ENCODE peak calls at places on chromosome 22, in nine cellular contexts. One of them, this sample, is unnamed.

GRCh38 chr22:29917052-29917902 is 34.3 kb downstream of the MTMR3 start:
- DNase-seq in A549: no peak
- DNase-seq in stimulated activated CD8-positive, alpha-beta memory T cell treated with anti-CD3 and anti-CD28 coated beads, Interleukin-7, amount 100 ng/mL, for 1 hour: no peak
- DNase-seq in GOT3: no peak
- DNase-seq in endodermal cell: no peak
- DNase-seq in NCI-H2227 treated with DMSO at 0.1 percent for 48 hours: no peak
- DNase-seq in T-cell: no peak
- DNase-seq in activated CD4-positive, CD25-positive, alpha-beta regulatory T cell treated with anti-CD3 and anti-CD28 coated beads, Interleukin-2, amount 50 U/mL, for 72 hours: no peak
- DNase-seq in NCI-H146: no peak
- DNase-seq in this sample: no peak

GRCh38 chr22:39522567-39523300 is 2.4 kb downstream of the ATF4 start:
- DNase-seq in stimulated activated CD8-positive, alpha-beta memory T cell treated with anti-CD3 and anti-CD28 coated beads, Interleukin-7, amount 100 ng/mL, for 1 hour: no peak
- DNase-seq in T-cell: no peak
- DNase-seq in endodermal cell: no peak
- DNase-seq in NCI-H146: peak
- DNase-seq in NCI-H2227 treated with DMSO at 0.1 percent for 48 hours: no peak
- DNase-seq in A549: peak
- DNase-seq in GOT3: no peak
- DNase-seq in activated CD4-positive, CD25-positive, alpha-beta regulatory T cell treated with anti-CD3 and anti-CD28 coated beads, Interleukin-2, amount 50 U/mL, for 72 hours: peak
- DNase-seq in this sample: no peak

GRCh38 chr22:22226448-22227187 is 18.0 kb upstream of the VPREB1 start:
- DNase-seq in activated CD4-positive, CD25-positive, alpha-beta regulatory T cell treated with anti-CD3 and anti-CD28 coated beads, Interleukin-2, amount 50 U/mL, for 72 hours: no peak
- DNase-seq in endodermal cell: peak
- DNase-seq in A549: no peak
- DNase-seq in T-cell: no peak
- DNase-seq in GOT3: no peak
- DNase-seq in stimulated activated CD8-positive, alpha-beta memory T cell treated with anti-CD3 and anti-CD28 coated beads, Interleukin-7, amount 100 ng/mL, for 1 hour: no peak
- DNase-seq in NCI-H146: no peak
- DNase-seq in NCI-H2227 treated with DMSO at 0.1 percent for 48 hours: no peak
- DNase-seq in this sample: no peak

GRCh38 chr22:23068832-23069385 is 1.4 kb upstream of the GNAZ start:
- DNase-seq in activated CD4-positive, CD25-positive, alpha-beta regulatory T cell treated with anti-CD3 and anti-CD28 coated beads, Interleukin-2, amount 50 U/mL, for 72 hours: peak
- DNase-seq in endodermal cell: peak
- DNase-seq in NCI-H2227 treated with DMSO at 0.1 percent for 48 hours: no peak
- DNase-seq in T-cell: no peak
- DNase-seq in A549: no peak
- DNase-seq in stimulated activated CD8-positive, alpha-beta memory T cell treated with anti-CD3 and anti-CD28 coated beads, Interleukin-7, amount 100 ng/mL, for 1 hour: no peak
- DNase-seq in GOT3: no peak
- DNase-seq in NCI-H146: no peak
- DNase-seq in this sample: no peak

GRCh38 chr22:46089426-46090041 is 60.8 kb upstream of the PPARA start:
- DNase-seq in NCI-H146: no peak
- DNase-seq in NCI-H2227 treated with DMSO at 0.1 percent for 48 hours: no peak
- DNase-seq in endodermal cell: no peak
- DNase-seq in T-cell: no peak
- DNase-seq in stimulated activated CD8-positive, alpha-beta memory T cell treated with anti-CD3 and anti-CD28 coated beads, Interleukin-7, amount 100 ng/mL, for 1 hour: no peak
- DNase-seq in A549: no peak
- DNase-seq in GOT3: no peak
- DNase-seq in activated CD4-positive, CD25-positive, alpha-beta regulatory T cell treated with anti-CD3 and anti-CD28 coated beads, Interleukin-2, amount 50 U/mL, for 72 hours: no peak
- DNase-seq in this sample: no peak

GRCh38 chr22:39313258-39314001 is 6.0 kb downstream of the RPL3 start:
- DNase-seq in T-cell: no peak
- DNase-seq in activated CD4-positive, CD25-positive, alpha-beta regulatory T cell treated with anti-CD3 and anti-CD28 coated beads, Interleukin-2, amount 50 U/mL, for 72 hours: no peak
- DNase-seq in endodermal cell: no peak
- DNase-seq in A549: no peak
- DNase-seq in NCI-H2227 treated with DMSO at 0.1 percent for 48 hours: no peak
- DNase-seq in GOT3: no peak
- DNase-seq in stimulated activated CD8-positive, alpha-beta memory T cell treated with anti-CD3 and anti-CD28 coated beads, Interleukin-7, amount 100 ng/mL, for 1 hour: no peak
- DNase-seq in NCI-H146: no peak
- DNase-seq in this sample: no peak

GRCh38 chr22:36457688-36458450 is 23.6 kb downstream of the TXN2 start:
- DNase-seq in A549: no peak
- DNase-seq in T-cell: no peak
- DNase-seq in endodermal cell: peak
- DNase-seq in GOT3: no peak
- DNase-seq in NCI-H146: no peak
- DNase-seq in stimulated activated CD8-positive, alpha-beta memory T cell treated with anti-CD3 and anti-CD28 coated beads, Interleukin-7, amount 100 ng/mL, for 1 hour: no peak
- DNase-seq in NCI-H2227 treated with DMSO at 0.1 percent for 48 hours: no peak
- DNase-seq in activated CD4-positive, CD25-positive, alpha-beta regulatory T cell treated with anti-CD3 and anti-CD28 coated beads, Interleukin-2, amount 50 U/mL, for 72 hours: no peak
- DNase-seq in this sample: no peak

GRCh38 chr22:37179126-37179470 is 8.9 kb downstream of the C1QTNF6 start:
- DNase-seq in GOT3: no peak
- DNase-seq in A549: no peak
- DNase-seq in endodermal cell: no peak
- DNase-seq in NCI-H2227 treated with DMSO at 0.1 percent for 48 hours: no peak
- DNase-seq in stimulated activated CD8-positive, alpha-beta memory T cell treated with anti-CD3 and anti-CD28 coated beads, Interleukin-7, amount 100 ng/mL, for 1 hour: no peak
- DNase-seq in T-cell: no peak
- DNase-seq in activated CD4-positive, CD25-positive, alpha-beta regulatory T cell treated with anti-CD3 and anti-CD28 coated beads, Interleukin-2, amount 50 U/mL, for 72 hours: no peak
- DNase-seq in NCI-H146: no peak
- DNase-seq in this sample: no peak

GRCh38 chr22:30435674-30436126 is 10.1 kb downstream of the MTFP1 start:
- DNase-seq in T-cell: peak
- DNase-seq in NCI-H2227 treated with DMSO at 0.1 percent for 48 hours: no peak
- DNase-seq in stimulated activated CD8-positive, alpha-beta memory T cell treated with anti-CD3 and anti-CD28 coated beads, Interleukin-7, amount 100 ng/mL, for 1 hour: peak
- DNase-seq in A549: no peak
- DNase-seq in NCI-H146: no peak
- DNase-seq in GOT3: no peak
- DNase-seq in endodermal cell: no peak
- DNase-seq in activated CD4-positive, CD25-positive, alpha-beta regulatory T cell treated with anti-CD3 and anti-CD28 coated beads, Interleukin-2, amount 50 U/mL, for 72 hours: peak
- DNase-seq in this sample: no peak

GRCh38 chr22:48869788-48870187 is 957.9 kb downstream of the BRD1 start:
- DNase-seq in GOT3: no peak
- DNase-seq in T-cell: no peak
- DNase-seq in stimulated activated CD8-positive, alpha-beta memory T cell treated with anti-CD3 and anti-CD28 coated beads, Interleukin-7, amount 100 ng/mL, for 1 hour: no peak
- DNase-seq in A549: no peak
- DNase-seq in NCI-H146: no peak
- DNase-seq in activated CD4-positive, CD25-positive, alpha-beta regulatory T cell treated with anti-CD3 and anti-CD28 coated beads, Interleukin-2, amount 50 U/mL, for 72 hours: no peak
- DNase-seq in NCI-H2227 treated with DMSO at 0.1 percent for 48 hours: no peak
- DNase-seq in endodermal cell: no peak
- DNase-seq in this sample: no peak

GRCh38 chr22:48938741-48939140 is 888.9 kb downstream of the BRD1 start:
- DNase-seq in activated CD4-positive, CD25-positive, alpha-beta regulatory T cell treated with anti-CD3 and anti-CD28 coated beads, Interleukin-2, amount 50 U/mL, for 72 hours: no peak
- DNase-seq in A549: no peak
- DNase-seq in NCI-H146: no peak
- DNase-seq in NCI-H2227 treated with DMSO at 0.1 percent for 48 hours: no peak
- DNase-seq in GOT3: no peak
- DNase-seq in endodermal cell: peak
- DNase-seq in T-cell: no peak
- DNase-seq in stimulated activated CD8-positive, alpha-beta memory T cell treated with anti-CD3 and anti-CD28 coated beads, Interleukin-7, amount 100 ng/mL, for 1 hour: no peak
- DNase-seq in this sample: no peak

GRCh38 chr22:22770280-22770871 is 117.2 kb upstream of the IGLL5 start:
- DNase-seq in T-cell: no peak
- DNase-seq in endodermal cell: peak
- DNase-seq in NCI-H2227 treated with DMSO at 0.1 percent for 48 hours: no peak
- DNase-seq in activated CD4-positive, CD25-positive, alpha-beta regulatory T cell treated with anti-CD3 and anti-CD28 coated beads, Interleukin-2, amount 50 U/mL, for 72 hours: peak
- DNase-seq in NCI-H146: peak
- DNase-seq in GOT3: no peak
- DNase-seq in stimulated activated CD8-positive, alpha-beta memory T cell treated with anti-CD3 and anti-CD28 coated beads, Interleukin-7, amount 100 ng/mL, for 1 hour: peak
- DNase-seq in A549: peak
- DNase-seq in this sample: no peak

GRCh38 chr22:27554106-27554814 is 247.3 kb downstream of the MN1 start:
- DNase-seq in endodermal cell: no peak
- DNase-seq in T-cell: no peak
- DNase-seq in A549: no peak
- DNase-seq in activated CD4-positive, CD25-positive, alpha-beta regulatory T cell treated with anti-CD3 and anti-CD28 coated beads, Interleukin-2, amount 50 U/mL, for 72 hours: no peak
- DNase-seq in NCI-H146: peak
- DNase-seq in GOT3: no peak
- DNase-seq in stimulated activated CD8-positive, alpha-beta memory T cell treated with anti-CD3 and anti-CD28 coated beads, Interleukin-7, amount 100 ng/mL, for 1 hour: no peak
- DNase-seq in NCI-H2227 treated with DMSO at 0.1 percent for 48 hours: no peak
- DNase-seq in this sample: no peak

GRCh38 chr22:29332886-29333496 is 17.5 kb upstream of the RASL10A start:
- DNase-seq in A549: no peak
- DNase-seq in GOT3: no peak
- DNase-seq in NCI-H2227 treated with DMSO at 0.1 percent for 48 hours: no peak
- DNase-seq in NCI-H146: no peak
- DNase-seq in T-cell: no peak
- DNase-seq in endodermal cell: no peak
- DNase-seq in stimulated activated CD8-positive, alpha-beta memory T cell treated with anti-CD3 and anti-CD28 coated beads, Interleukin-7, amount 100 ng/mL, for 1 hour: no peak
- DNase-seq in activated CD4-positive, CD25-positive, alpha-beta regulatory T cell treated with anti-CD3 and anti-CD28 coated beads, Interleukin-2, amount 50 U/mL, for 72 hours: no peak
- DNase-seq in this sample: no peak

GRCh38 chr22:41780714-41781507 is 19.6 kb upstream of the CCDC134 start:
- DNase-seq in A549: no peak
- DNase-seq in T-cell: peak
- DNase-seq in endodermal cell: peak
- DNase-seq in NCI-H2227 treated with DMSO at 0.1 percent for 48 hours: no peak
- DNase-seq in GOT3: no peak
- DNase-seq in NCI-H146: no peak
- DNase-seq in stimulated activated CD8-positive, alpha-beta memory T cell treated with anti-CD3 and anti-CD28 coated beads, Interleukin-7, amount 100 ng/mL, for 1 hour: peak
- DNase-seq in activated CD4-positive, CD25-positive, alpha-beta regulatory T cell treated with anti-CD3 and anti-CD28 coated beads, Interleukin-2, amount 50 U/mL, for 72 hours: peak
- DNase-seq in this sample: no peak

GRCh38 chr22:39268645-39269044 is 23.9 kb upstream of the PDGFB start:
- DNase-seq in stimulated activated CD8-positive, alpha-beta memory T cell treated with anti-CD3 and anti-CD28 coated beads, Interleukin-7, amount 100 ng/mL, for 1 hour: no peak
- DNase-seq in NCI-H146: no peak
- DNase-seq in activated CD4-positive, CD25-positive, alpha-beta regulatory T cell treated with anti-CD3 and anti-CD28 coated beads, Interleukin-2, amount 50 U/mL, for 72 hours: no peak
- DNase-seq in A549: no peak
- DNase-seq in NCI-H2227 treated with DMSO at 0.1 percent for 48 hours: no peak
- DNase-seq in GOT3: no peak
- DNase-seq in T-cell: no peak
- DNase-seq in endodermal cell: no peak
- DNase-seq in this sample: no peak

GRCh38 chr22:30420401-30421178 is 5.0 kb upstream of the MTFP1 start:
- DNase-seq in GOT3: no peak
- DNase-seq in A549: no peak
- DNase-seq in NCI-H146: no peak
- DNase-seq in endodermal cell: no peak
- DNase-seq in stimulated activated CD8-positive, alpha-beta memory T cell treated with anti-CD3 and anti-CD28 coated beads, Interleukin-7, amount 100 ng/mL, for 1 hour: no peak
- DNase-seq in activated CD4-positive, CD25-positive, alpha-beta regulatory T cell treated with anti-CD3 and anti-CD28 coated beads, Interleukin-2, amount 50 U/mL, for 72 hours: no peak
- DNase-seq in NCI-H2227 treated with DMSO at 0.1 percent for 48 hours: no peak
- DNase-seq in T-cell: no peak
- DNase-seq in this sample: no peak

GRCh38 chr22:48772286-48772907 is 1055.3 kb downstream of the BRD1 start:
- DNase-seq in T-cell: no peak
- DNase-seq in A549: no peak
- DNase-seq in activated CD4-positive, CD25-positive, alpha-beta regulatory T cell treated with anti-CD3 and anti-CD28 coated beads, Interleukin-2, amount 50 U/mL, for 72 hours: no peak
- DNase-seq in endodermal cell: peak
- DNase-seq in NCI-H146: no peak
- DNase-seq in stimulated activated CD8-positive, alpha-beta memory T cell treated with anti-CD3 and anti-CD28 coated beads, Interleukin-7, amount 100 ng/mL, for 1 hour: no peak
- DNase-seq in NCI-H2227 treated with DMSO at 0.1 percent for 48 hours: no peak
- DNase-seq in GOT3: no peak
- DNase-seq in this sample: no peak

GRCh38 chr22:44369916-44370804 is 57.4 kb upstream of the SHISAL1 start:
- DNase-seq in stimulated activated CD8-positive, alpha-beta memory T cell treated with anti-CD3 and anti-CD28 coated beads, Interleukin-7, amount 100 ng/mL, for 1 hour: no peak
- DNase-seq in NCI-H2227 treated with DMSO at 0.1 percent for 48 hours: no peak
- DNase-seq in T-cell: no peak
- DNase-seq in A549: no peak
- DNase-seq in NCI-H146: no peak
- DNase-seq in endodermal cell: peak
- DNase-seq in GOT3: no peak
- DNase-seq in activated CD4-positive, CD25-positive, alpha-beta regulatory T cell treated with anti-CD3 and anti-CD28 coated beads, Interleukin-2, amount 50 U/mL, for 72 hours: no peak
- DNase-seq in this sample: no peak

GRCh38 chr22:44394246-44395115 is 81.7 kb upstream of the SHISAL1 start:
- DNase-seq in NCI-H146: no peak
- DNase-seq in activated CD4-positive, CD25-positive, alpha-beta regulatory T cell treated with anti-CD3 and anti-CD28 coated beads, Interleukin-2, amount 50 U/mL, for 72 hours: peak
- DNase-seq in NCI-H2227 treated with DMSO at 0.1 percent for 48 hours: no peak
- DNase-seq in stimulated activated CD8-positive, alpha-beta memory T cell treated with anti-CD3 and anti-CD28 coated beads, Interleukin-7, amount 100 ng/mL, for 1 hour: no peak
- DNase-seq in endodermal cell: peak
- DNase-seq in A549: no peak
- DNase-seq in T-cell: no peak
- DNase-seq in GOT3: no peak
- DNase-seq in this sample: no peak

GRCh38 chr22:45771057-45771456 is 99.4 kb downstream of the ATXN10 start:
- DNase-seq in GOT3: no peak
- DNase-seq in NCI-H2227 treated with DMSO at 0.1 percent for 48 hours: no peak
- DNase-seq in activated CD4-positive, CD25-positive, alpha-beta regulatory T cell treated with anti-CD3 and anti-CD28 coated beads, Interleukin-2, amount 50 U/mL, for 72 hours: no peak
- DNase-seq in NCI-H146: no peak
- DNase-seq in stimulated activated CD8-positive, alpha-beta memory T cell treated with anti-CD3 and anti-CD28 coated beads, Interleukin-7, amount 100 ng/mL, for 1 hour: no peak
- DNase-seq in T-cell: no peak
- DNase-seq in A549: no peak
- DNase-seq in endodermal cell: no peak
- DNase-seq in this sample: no peak